ENCODE peak calls at places on chromosomes 5 and 9, in eight cellular contexts. P is progenitor cell of endocrine pancreas, V is mesothelial cell of epicardium, K is epithelial cell of proximal tubule, G is tibial artery, H is left ventricle myocardium inferior, D is spleen, W is NB4. O is an unnamed sample.
A peak's percentile ranks its signal among the peaks of the same experiment; 100 is the strongest.

GRCh38 chr5:101943784-101944183 is 352.3 kb downstream of the SLCO4C1 start:
- DNase-seq in K (no peak), P (no peak), W (peak; percentile 56), G (no peak), V (no peak), D (no peak), H (no peak), O (no peak)

GRCh38 chr5:16934669-16935068 is 1.4 kb downstream of the MYO10 start:
- DNase-seq in P (no peak), H (no peak), W (no peak), G (no peak), D (no peak), V (no peak), K (no peak), O (no peak)

GRCh38 chr5:33188089-33188488 is 252.7 kb upstream of the TARS1 start:
- DNase-seq in G (no peak), K (no peak), P (no peak), W (no peak), D (no peak), V (no peak), H (no peak), O (no peak)

GRCh38 chr5:176739461-176740051 is 70.8 kb upstream of the UNC5A start:
- DNase-seq in D (peak; percentile 44), K (no peak), H (no peak), V (no peak), W (no peak), P (peak; percentile 8), G (no peak), O (no peak)

GRCh38 chr5:6365977-6366590 is 12.3 kb downstream of the MED10 start:
- DNase-seq in W (peak; percentile 53), V (no peak), G (no peak), P (no peak), H (no peak), D (no peak), K (no peak), O (no peak)

GRCh38 chr9:133108794-133109641 is 12.0 kb downstream of the RALGDS start:
- DNase-seq in G (peak; percentile 20), P (no peak), K (no peak), V (no peak), H (peak; percentile 13), D (peak; percentile 67), W (no peak), O (no peak)

GRCh38 chr5:33892419-33893151 is 795 bp upstream of the ADAMTS12 start:
- DNase-seq in H (no peak), D (no peak), V (no peak), W (no peak), K (peak; percentile 77), P (no peak), G (peak; percentile 29), O (no peak)

GRCh38 chr9:109421034-109421700 is 76.9 kb downstream of the PTPN3 start:
- DNase-seq in D (no peak), V (no peak), G (no peak), P (no peak), W (peak; percentile 74), H (peak; percentile 39), K (no peak), O (no peak)

GRCh38 chr5:140011297-140011802 is 31.7 kb downstream of the NRG2 start:
- DNase-seq in G (no peak), W (peak; percentile 3), K (no peak), P (no peak), D (no peak), H (peak; percentile 28), V (no peak), O (no peak)

GRCh38 chr5:107809201-107810034 is 138.7 kb upstream of the EFNA5 start:
- DNase-seq in K (no peak), H (no peak), D (no peak), V (no peak), W (no peak), G (no peak), P (no peak), O (no peak)

GRCh38 chr5:172731286-172732073 is 39.5 kb downstream of the DUSP1 start:
- DNase-seq in H (no peak), G (peak; percentile 53), P (no peak), D (no peak), V (no peak), W (no peak), K (no peak), O (no peak)

GRCh38 chr9:83418283-83418682 is 119.9 kb downstream of the FRMD3 start:
- DNase-seq in V (no peak), K (no peak), D (no peak), H (no peak), W (no peak), P (no peak), G (no peak), O (no peak)

GRCh38 chr5:136329791-136330190 is 35.6 kb downstream of the TRPC7 start:
- DNase-seq in D (no peak), P (no peak), H (no peak), V (no peak), W (no peak), K (no peak), G (no peak), O (no peak)

DNA sequence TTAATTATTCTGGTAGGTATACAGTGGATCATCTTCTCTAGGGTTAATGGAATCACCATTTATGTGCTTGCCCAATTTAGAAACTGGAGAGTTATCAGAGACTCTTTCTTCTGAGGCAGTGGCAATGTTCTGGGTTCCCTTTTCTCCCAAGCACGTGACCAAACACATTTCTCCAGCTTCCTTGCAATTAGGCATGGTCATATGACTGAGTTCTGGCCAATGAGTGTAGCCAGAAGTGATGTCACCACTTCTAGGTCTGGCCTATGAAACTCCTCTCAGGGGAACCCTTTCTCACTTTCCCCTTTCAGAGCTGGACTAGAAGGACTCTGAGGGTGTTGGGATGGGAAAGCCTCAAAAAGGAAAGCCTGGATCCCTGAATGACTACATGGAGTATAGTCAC is 172.0 kb downstream of the NSG2 start:
- DNase-seq in K (no peak), P (no peak), G (no peak), W (peak; percentile 7), H (no peak), D (no peak), V (no peak), O (no peak)
- TF ChIP-seq CTCF in K (no peak), P (no peak), G (no peak), W (no peak), H (no peak), D (no peak), V (no peak), O (no peak)

DNA sequence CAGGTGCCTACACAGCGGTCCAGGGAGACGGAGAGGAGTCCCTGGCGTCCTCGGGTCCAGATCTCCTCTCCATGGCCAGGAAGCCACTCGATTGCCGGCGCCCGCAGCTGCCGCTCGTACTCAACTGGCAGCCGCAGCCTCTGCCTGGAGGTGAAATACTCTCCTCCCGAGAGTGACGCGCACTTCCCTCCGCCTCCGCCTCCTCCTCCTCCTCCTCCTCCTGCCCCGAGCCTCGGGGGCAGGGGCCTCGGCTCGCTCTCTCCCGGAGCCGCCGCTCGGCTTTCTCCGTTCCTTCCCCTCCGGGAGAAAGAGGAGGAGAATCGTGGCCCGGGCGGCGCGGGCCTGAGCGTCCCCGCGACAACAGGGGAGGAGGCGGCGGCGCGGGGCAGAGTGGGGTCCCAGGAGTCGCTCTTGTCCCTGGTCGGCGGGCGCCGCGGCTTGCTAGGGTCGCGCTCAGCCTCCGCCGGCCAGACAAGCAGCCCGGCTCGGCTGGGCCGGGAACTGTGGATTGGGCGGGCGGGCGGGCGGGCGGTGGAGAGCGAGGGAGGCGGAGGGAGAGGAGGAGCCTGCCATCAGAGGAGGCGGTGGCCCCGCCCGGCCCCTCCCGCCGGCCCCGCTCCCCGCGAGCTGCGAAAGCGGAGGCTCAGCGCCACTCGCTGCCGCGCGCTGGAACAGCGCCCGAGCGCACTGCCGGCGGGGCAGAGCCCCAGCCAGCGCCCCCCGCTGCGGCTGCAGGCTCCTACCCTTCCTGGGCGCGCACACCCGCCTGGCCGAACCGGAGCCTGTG is at the start of gene CEMIP2:
- DNase-seq in K (no peak), W (peak; percentile 78), V (peak; percentile 88), P (peak; percentile 79), D (peak; percentile 99), H (peak; percentile 89), G (peak; percentile 87), O (peak; percentile 84)
- TF ChIP-seq CTCF in K (peak; percentile 33), W (no peak), V (peak; percentile 10), P (peak; percentile 59), D (peak; percentile 79), H (peak; percentile 57), G (peak; percentile 10), O (no peak)

GRCh38 chr5:151703780-151704179 is 17.1 kb upstream of the SPARC start:
- DNase-seq in K (no peak), G (no peak), H (no peak), W (no peak), D (no peak), V (no peak), P (no peak), O (no peak)

GRCh38 chr5:151708126-151708525 is 21.4 kb upstream of the SPARC start:
- DNase-seq in H (no peak), W (peak; percentile 29), D (no peak), K (no peak), P (no peak), G (no peak), V (no peak), O (no peak)

GRCh38 chr5:151709109-151709735 is 22.5 kb upstream of the SPARC start:
- DNase-seq in V (no peak), G (no peak), P (no peak), W (no peak), D (no peak), H (no peak), K (no peak), O (no peak)

GRCh38 chr5:151706906-151707305 is 20.2 kb upstream of the SPARC start:
- DNase-seq in K (no peak), H (no peak), P (no peak), G (no peak), D (no peak), W (no peak), V (no peak), O (no peak)

GRCh38 chr5:151707566-151707965 is 20.9 kb upstream of the SPARC start:
- DNase-seq in G (no peak), W (no peak), P (no peak), V (no peak), H (no peak), D (no peak), K (no peak), O (no peak)
- TF ChIP-seq CTCF in G (no peak), W (no peak), P (no peak), V (no peak), H (no peak), D (no peak), K (no peak), O (no peak)

GRCh38 chr9:2021731-2022130 is 6.6 kb downstream of the SMARCA2 start:
- DNase-seq in K (no peak), V (no peak), W (no peak), H (no peak), G (no peak), D (no peak), P (no peak), O (no peak)

GRCh38 chr9:2022560-2022959 is 7.4 kb downstream of the SMARCA2 start:
- DNase-seq in H (no peak), D (no peak), G (no peak), W (peak; percentile 45), V (no peak), P (no peak), K (no peak), O (no peak)

GRCh38 chr9:2023042-2023441 is 7.9 kb downstream of the SMARCA2 start:
- DNase-seq in D (no peak), P (no peak), G (no peak), K (no peak), H (no peak), V (no peak), W (no peak), O (no peak)

GRCh38 chr9:2024888-2025781 is 10.0 kb downstream of the SMARCA2 start:
- DNase-seq in G (no peak), P (no peak), V (no peak), K (no peak), D (no peak), W (peak; percentile 96), H (no peak), O (no peak)

GRCh38 chr9:2023532-2023931 is 8.4 kb downstream of the SMARCA2 start:
- DNase-seq in W (no peak), P (no peak), V (no peak), G (no peak), H (no peak), K (no peak), D (no peak), O (no peak)
- TF ChIP-seq CTCF in W (no peak), P (no peak), V (no peak), G (no peak), H (no peak), K (no peak), D (no peak), O (no peak)